ENCODE peak calls at places on chromosomes 2 and 18, in five cellular contexts. K is IMR-90, D is astrocyte of the cerebellum, U is fibroblast of lung, Z is endothelial cell of umbilical vein. L is an unnamed sample.

GRCh38 chr2:236107971-236108625 is 60.1 kb downstream of the GBX2 start:
- DNase-seq in K (no peak), Z (peak), D (no peak), U (no peak), L (no peak)

GRCh38 chr18:79070486-79070885 is 1.3 kb downstream of the ATP9B start:
- DNase-seq in K (no peak), D (no peak), Z (no peak), U (no peak), L (no peak)

GRCh38 chr2:189204322-189204941 is 24.9 kb upstream of the COL5A2 start:
- DNase-seq in K (peak), D (no peak), Z (peak), U (peak), L (no peak)

GRCh38 chr2:142880275-142880674 is 2.8 kb downstream of the KYNU start:
- DNase-seq in Z (no peak), D (no peak), K (peak), U (peak), L (peak)

GRCh38 chr18:22314406-22314805 is 103.3 kb downstream of the CTAGE1 start:
- DNase-seq in U (peak), D (peak), Z (no peak), K (peak), L (no peak)

GRCh38 chr18:79494936-79495335 is 99.2 kb downstream of the NFATC1 start:
- DNase-seq in U (no peak), D (no peak), K (no peak), Z (no peak), L (no peak)

GRCh38 chr2:102619414-102620319 is at the start of gene SLC9A2:
- DNase-seq in D (no peak), Z (peak), U (peak), K (no peak), L (no peak)

GRCh38 chr2:42917374-42918017 is 125.1 kb upstream of the HAAO start:
- DNase-seq in U (peak), K (peak), Z (peak), D (no peak), L (peak)

GRCh38 chr2:205683179-205683978 is 1.1 kb downstream of the NRP2 start:
- DNase-seq in K (peak), D (no peak), Z (peak), U (peak), L (no peak)
- H3K4me3 ChIP-seq in K (peak), D (peak), Z (peak), U (peak), L (peak)

DNA sequence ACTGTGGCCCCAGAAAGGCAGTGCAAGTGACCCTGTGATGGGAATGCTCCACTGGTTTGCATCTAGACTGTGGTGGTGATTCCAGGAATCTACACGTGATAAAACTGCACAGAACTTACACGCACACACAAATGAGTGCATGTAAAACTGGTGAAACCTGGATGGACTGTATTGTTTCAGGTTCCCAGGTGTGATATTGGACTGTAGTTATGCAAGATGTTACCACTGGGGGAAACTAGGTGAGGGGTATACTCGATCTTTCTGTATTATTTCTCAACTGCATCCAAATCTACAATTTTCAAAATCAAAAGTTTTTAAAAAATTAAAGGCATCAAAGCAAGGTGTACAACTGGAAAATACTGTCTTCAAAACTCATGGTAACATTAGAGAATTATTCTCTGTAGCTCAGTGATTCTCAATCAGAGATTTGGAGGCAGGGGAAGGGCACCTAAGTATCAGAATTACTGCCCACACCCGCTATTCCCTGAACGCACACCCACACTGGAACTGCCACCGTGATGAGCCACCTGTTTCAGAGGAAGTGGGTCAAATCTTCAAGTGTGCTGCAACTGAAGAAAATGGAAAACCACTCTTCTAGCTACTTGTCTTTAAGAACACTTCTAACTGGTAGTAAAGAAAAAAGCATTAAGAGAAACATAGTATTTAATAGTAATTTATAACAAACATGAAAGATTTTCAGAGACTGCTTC is 26.7 kb downstream of the PTPN2 start:
- DNase-seq in D (no peak), U (no peak), Z (no peak), K (no peak), L (no peak)
- TF ChIP-seq CTCF in D (no peak), U (no peak), Z (no peak), K (no peak), L (no peak)

DNA sequence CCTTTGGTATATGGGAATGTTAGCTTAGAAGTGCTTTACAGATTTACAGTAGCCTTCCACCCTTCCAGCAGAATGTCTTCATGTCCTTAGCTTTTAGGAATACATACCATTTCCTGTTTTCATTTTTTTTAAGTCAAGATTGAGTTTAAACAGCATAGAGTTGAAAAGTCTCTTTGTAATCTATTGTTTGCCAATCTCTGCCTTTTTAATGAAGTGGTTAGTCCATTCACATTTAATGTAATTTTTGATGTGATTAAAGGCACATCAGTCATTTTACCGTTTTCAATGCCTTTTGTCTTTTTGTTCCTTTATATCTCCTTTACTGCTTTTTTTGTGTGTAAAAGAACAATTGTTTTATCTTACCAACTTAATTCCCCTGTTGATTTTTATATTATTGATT is 233.4 kb upstream of the SMIM21 start:
- DNase-seq in Z (no peak), D (no peak), U (no peak), K (no peak), L (no peak)
- H3K4me3 ChIP-seq in Z (no peak), D (no peak), U (no peak), K (no peak), L (no peak)

DNA sequence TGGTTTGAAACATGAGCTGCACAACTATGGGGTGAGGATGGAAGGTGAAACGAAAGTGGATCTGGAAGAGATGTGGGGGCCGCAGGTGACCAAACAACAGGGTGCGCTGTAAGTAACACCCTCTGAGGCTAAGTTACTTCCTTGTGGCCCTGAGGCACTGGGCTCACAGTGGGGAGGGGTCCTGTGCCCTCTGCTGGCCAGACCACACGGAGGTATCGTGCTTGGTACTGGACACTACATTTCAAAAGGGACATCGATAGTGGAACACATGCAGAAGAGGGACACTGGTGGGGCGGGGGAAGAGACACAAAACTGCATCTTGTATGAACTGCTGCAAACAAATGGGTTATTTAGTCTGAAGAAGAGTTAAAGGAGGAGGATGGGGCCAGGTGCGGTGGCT is 110.6 kb downstream of the CLIP4 start:
- DNase-seq in U (no peak), K (no peak), D (no peak), Z (no peak), L (no peak)
- TF ChIP-seq CTCF in U (no peak), K (no peak), D (no peak), Z (no peak), L (no peak)

DNA sequence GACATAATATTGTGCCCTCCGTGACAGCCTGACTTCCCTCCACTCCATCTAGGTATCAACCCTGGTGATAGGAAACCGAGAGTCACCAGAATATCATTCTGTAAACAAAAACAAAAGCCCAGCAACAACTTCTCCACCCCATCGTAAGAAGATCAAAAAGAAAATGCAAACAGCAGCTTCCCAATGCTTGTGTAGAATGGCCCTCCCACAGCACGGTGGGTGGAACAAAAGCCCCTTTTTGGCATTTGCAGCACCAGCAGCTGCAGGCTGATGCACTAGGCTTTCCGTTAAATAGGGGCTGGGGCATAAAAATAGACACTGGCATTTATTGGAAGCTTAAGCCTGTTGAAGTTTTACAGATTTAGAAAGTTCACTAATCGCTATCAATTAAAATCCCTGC is 513.0 kb downstream of the GALR1 start:
- DNase-seq in D (no peak), U (no peak), K (no peak), Z (no peak), L (no peak)
- H3K4me3 ChIP-seq in D (no peak), U (no peak), K (no peak), Z (no peak), L (no peak)

DNA sequence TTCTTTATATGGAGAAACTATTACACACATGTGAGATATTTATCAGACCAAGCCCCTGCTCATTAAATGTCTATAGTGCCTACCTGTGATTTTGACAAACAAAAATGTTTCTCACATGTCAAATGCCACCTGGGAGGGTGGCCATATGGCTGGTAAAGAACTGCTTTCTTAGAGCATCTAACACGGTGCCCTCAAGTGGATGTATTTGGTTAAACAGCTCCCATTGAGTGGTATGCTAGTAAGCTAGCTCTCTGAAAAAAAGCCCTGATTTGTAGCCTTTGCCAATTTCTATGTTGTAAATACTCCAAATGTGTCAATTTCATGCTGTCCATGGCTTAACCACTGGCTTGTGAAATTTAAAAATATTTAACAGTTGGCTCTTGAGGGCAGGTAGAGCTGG is 94.6 kb downstream of the PMAIP1 start:
- DNase-seq in Z (no peak), D (no peak), K (peak), U (no peak), L (no peak)
- TF ChIP-seq CTCF in Z (no peak), D (peak), K (no peak), U (peak), L (peak)

GRCh38 chr18:63158676-63159291 is 160.8 kb downstream of the BCL2 start:
- DNase-seq in K (no peak), Z (no peak), D (no peak), U (no peak), L (no peak)
- H3K4me3 ChIP-seq in K (no peak), Z (no peak), D (no peak), U (no peak), L (no peak)

DNA sequence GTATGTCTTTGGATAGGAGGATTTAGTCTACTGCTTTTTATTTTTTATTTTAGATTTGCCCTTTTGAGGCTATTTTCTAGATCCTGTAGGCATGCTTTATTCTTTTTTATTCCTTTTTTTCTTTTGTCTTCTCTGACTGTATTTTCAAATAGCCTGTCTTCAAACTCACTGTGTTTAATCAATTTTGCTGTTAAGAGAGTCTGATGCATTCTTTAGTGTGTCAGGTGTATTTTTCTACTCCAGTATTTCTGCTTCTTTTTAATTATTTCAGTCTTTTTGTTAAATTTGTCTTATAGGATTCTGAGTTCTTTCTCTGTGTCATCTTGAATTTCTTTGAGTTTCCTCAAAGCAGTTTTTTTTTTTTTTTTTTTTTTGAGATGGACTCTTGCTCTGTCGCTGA is 113.5 kb downstream of the NAT8 start:
- DNase-seq in K (no peak), D (no peak), Z (no peak), U (no peak), L (no peak)
- TF ChIP-seq CTCF in K (no peak), D (no peak), Z (no peak), U (no peak), L (no peak)

GRCh38 chr18:68942230-68942629 is 144.3 kb downstream of the CCDC102B start:
- DNase-seq in Z (no peak), K (no peak), D (no peak), U (no peak), L (no peak)
- H3K4me3 ChIP-seq in Z (no peak), K (no peak), D (no peak), U (no peak), L (no peak)

L was measured in epithelial cell of proximal tubule.